ENCODE peak calls at places on chromosomes 1 and 21, in nine cellular contexts. K is kidney tubule cell, E is B cell, O is RWPE1, N is GM03348, R is posterior cingulate gyrus, V is ELR, Y is activated T-helper 1 cell treated with Interleukin-2 at 50 U/mL for 16 hours, Q is mucosa of descending colon. U is an unnamed sample.
A peak's percentile ranks its signal among the peaks of the same experiment; 100 is the strongest.

GRCh38 chr21:44800971-44801467 is 601 bp downstream of the UBE2G2 start:
- DNase-seq in V (peak; percentile 51), Q (no peak), N (peak; percentile 47), R (no peak), E (peak; percentile 49), Y (no peak), O (peak; percentile 59), K (peak; percentile 56), U (peak; percentile 60)

GRCh38 chr1:2056955-2057590 is 6.9 kb downstream of the PRKCZ start:
- DNase-seq in O (no peak), Y (no peak), E (no peak), V (no peak), Q (no peak), R (no peak), N (no peak), K (no peak), U (no peak)

GRCh38 chr1:232621050-232621449 is 8.9 kb downstream of the SIPA1L2 start:
- DNase-seq in K (peak; percentile 79), Q (no peak), V (no peak), E (no peak), R (no peak), O (no peak), N (no peak), Y (no peak), U (no peak)

GRCh38 chr1:8182034-8182761 is 135.7 kb upstream of the SLC45A1 start:
- DNase-seq in R (no peak), Q (no peak), K (peak; percentile 63), E (no peak), V (peak; percentile 92), Y (no peak), O (peak; percentile 85), N (no peak), U (peak; percentile 98)

GRCh38 chr1:8873506-8874229 is 4.8 kb downstream of the ENO1 start:
- DNase-seq in K (peak; percentile 98), Y (peak; percentile 60), O (peak; percentile 95), N (peak; percentile 93), E (no peak), Q (peak; percentile 85), V (peak; percentile 99), R (peak; percentile 90), U (peak; percentile 99)

GRCh38 chr1:244236101-244236500 is 185.0 kb downstream of the ZBTB18 start:
- DNase-seq in V (peak; percentile 6), Q (no peak), K (no peak), E (no peak), R (no peak), N (no peak), Y (no peak), O (no peak), U (no peak)

GRCh38 chr1:245256528-245256927 is 101.7 kb downstream of the KIF26B start:
- DNase-seq in V (no peak), N (no peak), K (no peak), Y (no peak), Q (no peak), O (no peak), R (no peak), E (no peak), U (no peak)

GRCh38 chr1:966603-967295 is 467 bp downstream of the PLEKHN1 start:
- DNase-seq in V (peak; percentile 85), R (no peak), O (peak; percentile 86), Q (peak; percentile 89), K (peak; percentile 88), E (peak; percentile 73), N (peak; percentile 94), Y (peak; percentile 72), U (peak; percentile 88)

GRCh38 chr1:27042670-27043069 is 30.0 kb upstream of the TENT5B start:
- DNase-seq in Q (no peak), E (no peak), V (no peak), O (no peak), R (no peak), K (no peak), N (no peak), Y (no peak), U (no peak)

GRCh38 chr1:43557744-43558245 is 27.1 kb downstream of the PTPRF start:
- DNase-seq in Y (no peak), E (no peak), Q (peak; percentile 86), R (no peak), O (peak; percentile 33), V (peak; percentile 8), N (peak; percentile 64), K (peak; percentile 24), U (peak; percentile 62)

GRCh38 chr1:191888996-191889622 is 269.2 kb upstream of the RGS18 start:
- DNase-seq in E (no peak), V (no peak), R (no peak), N (no peak), Y (no peak), Q (no peak), K (no peak), O (no peak), U (no peak)

GRCh38 chr1:204493882-204494280 is 724 bp downstream of the PIK3C2B start:
- DNase-seq in E (no peak), N (peak; percentile 51), V (peak; percentile 49), Q (peak; percentile 93), Y (no peak), K (peak; percentile 63), O (peak; percentile 72), R (peak; percentile 48), U (peak; percentile 85)

GRCh38 chr1:2128189-2128901 is 66.2 kb downstream of the FAAP20 start:
- DNase-seq in K (no peak), Y (no peak), O (no peak), N (no peak), R (peak; percentile 71), V (no peak), Q (peak; percentile 45), E (no peak), U (no peak)

GRCh38 chr1:145845144-145845513 is 301 bp upstream of the NUDT17 start:
- DNase-seq in O (no peak), R (no peak), V (no peak), Q (no peak), K (no peak), E (no peak), Y (no peak), N (no peak), U (no peak)

GRCh38 chr1:90313756-90314155 is 318.8 kb downstream of the ZNF326 start:
- DNase-seq in O (no peak), R (no peak), E (no peak), K (no peak), Y (no peak), N (no peak), V (no peak), Q (no peak), U (no peak)

GRCh38 chr1:169924829-169925228 is 31.1 kb upstream of the SCYL3 start:
- DNase-seq in K (no peak), V (no peak), O (no peak), Y (no peak), R (no peak), E (no peak), Q (no peak), N (no peak), U (no peak)

GRCh38 chr1:115069186-115069585 is 20.1 kb downstream of the TSPAN2 start:
- DNase-seq in N (peak; percentile 64), E (no peak), O (no peak), Q (no peak), R (peak; percentile 27), V (peak; percentile 39), K (peak; percentile 71), Y (no peak), U (peak; percentile 73)

GRCh38 chr1:197774691-197775281 is 494 bp downstream of the DENND1B start:
- DNase-seq in K (peak; percentile 51), Q (peak; percentile 68), N (peak; percentile 70), O (peak; percentile 51), Y (peak; percentile 28), E (peak; percentile 70), R (no peak), V (peak; percentile 81), U (peak; percentile 30)

GRCh38 chr1:200912737-200913407 is 18.2 kb downstream of the INAVA start:
- DNase-seq in K (no peak), N (no peak), Y (no peak), E (no peak), O (peak; percentile 84), Q (peak; percentile 73), V (no peak), R (peak; percentile 28), U (no peak)

GRCh38 chr1:183783896-183784637 is 20.9 kb upstream of the RGL1 start:
- DNase-seq in V (peak; percentile 18), Y (no peak), N (peak; percentile 35), O (no peak), E (no peak), K (peak; percentile 63), R (peak; percentile 22), Q (no peak), U (peak; percentile 34)

U was measured in PC-3.